ENCODE peak calls at places on chromosomes 3 and 15, in eight cellular contexts. One of them, this sample, is unnamed.

GRCh38 chr15:40052604-40053003 is 13.6 kb upstream of the SRP14 start:
- DNase-seq in T follicular helper cell: no peak
- DNase-seq in activated T-cell treated with anti-CD3 and anti-CD28 coated beads, Interleukin-2, amount 50 U/mL, for 72 hours: no peak
- DNase-seq in HCT116: no peak
- DNase-seq in activated CD4-positive, alpha-beta T cell treated with anti-CD3 and anti-CD28 coated beads, Interleukin-2, amount 50 U/mL, for 24 hours: no peak
- DNase-seq in dermis blood vessel endothelial cell: no peak
- DNase-seq in neural progenitor cell: no peak
- DNase-seq in bronchial epithelial cell: no peak
- DNase-seq in this sample: no peak

GRCh38 chr15:33226559-33227181 is 32.2 kb upstream of the FMN1 start:
- DNase-seq in T follicular helper cell: no peak
- DNase-seq in activated T-cell treated with anti-CD3 and anti-CD28 coated beads, Interleukin-2, amount 50 U/mL, for 72 hours: peak; percentile 34
- DNase-seq in HCT116: peak; percentile 70
- DNase-seq in activated CD4-positive, alpha-beta T cell treated with anti-CD3 and anti-CD28 coated beads, Interleukin-2, amount 50 U/mL, for 24 hours: peak; percentile 21
- DNase-seq in dermis blood vessel endothelial cell: peak; percentile 60
- DNase-seq in neural progenitor cell: peak; percentile 33
- DNase-seq in bronchial epithelial cell: peak; percentile 75
- DNase-seq in this sample: peak; percentile 55

GRCh38 chr3:119343719-119344118 is 49.5 kb downstream of the ARHGAP31 start:
- DNase-seq in T follicular helper cell: no peak
- DNase-seq in activated T-cell treated with anti-CD3 and anti-CD28 coated beads, Interleukin-2, amount 50 U/mL, for 72 hours: no peak
- DNase-seq in HCT116: no peak
- DNase-seq in activated CD4-positive, alpha-beta T cell treated with anti-CD3 and anti-CD28 coated beads, Interleukin-2, amount 50 U/mL, for 24 hours: no peak
- DNase-seq in dermis blood vessel endothelial cell: no peak
- DNase-seq in neural progenitor cell: no peak
- DNase-seq in bronchial epithelial cell: no peak
- DNase-seq in this sample: no peak

GRCh38 chr15:51681303-51681963 is at the start of gene SCG3:
- DNase-seq in T follicular helper cell: peak; percentile 26
- DNase-seq in activated T-cell treated with anti-CD3 and anti-CD28 coated beads, Interleukin-2, amount 50 U/mL, for 72 hours: peak; percentile 73
- DNase-seq in HCT116: peak; percentile 10
- DNase-seq in activated CD4-positive, alpha-beta T cell treated with anti-CD3 and anti-CD28 coated beads, Interleukin-2, amount 50 U/mL, for 24 hours: peak; percentile 23
- DNase-seq in dermis blood vessel endothelial cell: peak; percentile 76
- DNase-seq in neural progenitor cell: peak; percentile 97
- DNase-seq in bronchial epithelial cell: peak; percentile 73
- DNase-seq in this sample: peak; percentile 68

GRCh38 chr15:68363353-68363752 is 68.6 kb downstream of the ITGA11 start:
- DNase-seq in T follicular helper cell: no peak
- DNase-seq in activated T-cell treated with anti-CD3 and anti-CD28 coated beads, Interleukin-2, amount 50 U/mL, for 72 hours: no peak
- DNase-seq in HCT116: no peak
- DNase-seq in activated CD4-positive, alpha-beta T cell treated with anti-CD3 and anti-CD28 coated beads, Interleukin-2, amount 50 U/mL, for 24 hours: no peak
- DNase-seq in dermis blood vessel endothelial cell: no peak
- DNase-seq in neural progenitor cell: no peak
- DNase-seq in bronchial epithelial cell: no peak
- DNase-seq in this sample: no peak

GRCh38 chr15:98658831-98659699 is 10.7 kb downstream of the IGF1R start:
- DNase-seq in T follicular helper cell: peak; percentile 5
- DNase-seq in activated T-cell treated with anti-CD3 and anti-CD28 coated beads, Interleukin-2, amount 50 U/mL, for 72 hours: no peak
- DNase-seq in HCT116: peak; percentile 33
- DNase-seq in activated CD4-positive, alpha-beta T cell treated with anti-CD3 and anti-CD28 coated beads, Interleukin-2, amount 50 U/mL, for 24 hours: no peak
- DNase-seq in dermis blood vessel endothelial cell: peak; percentile 68
- DNase-seq in neural progenitor cell: peak; percentile 57
- DNase-seq in bronchial epithelial cell: peak; percentile 63
- DNase-seq in this sample: peak; percentile 53

GRCh38 chr3:108125550-108126071 is 34.8 kb upstream of the CD47 start:
- DNase-seq in T follicular helper cell: peak; percentile 56
- DNase-seq in activated T-cell treated with anti-CD3 and anti-CD28 coated beads, Interleukin-2, amount 50 U/mL, for 72 hours: peak; percentile 54
- DNase-seq in HCT116: no peak
- DNase-seq in activated CD4-positive, alpha-beta T cell treated with anti-CD3 and anti-CD28 coated beads, Interleukin-2, amount 50 U/mL, for 24 hours: peak; percentile 35
- DNase-seq in dermis blood vessel endothelial cell: peak; percentile 94
- DNase-seq in neural progenitor cell: peak; percentile 5
- DNase-seq in bronchial epithelial cell: no peak
- DNase-seq in this sample: peak; percentile 92

GRCh38 chr3:69712244-69712643 is 27.0 kb upstream of the MITF start:
- DNase-seq in T follicular helper cell: no peak
- DNase-seq in activated T-cell treated with anti-CD3 and anti-CD28 coated beads, Interleukin-2, amount 50 U/mL, for 72 hours: no peak
- DNase-seq in HCT116: no peak
- DNase-seq in activated CD4-positive, alpha-beta T cell treated with anti-CD3 and anti-CD28 coated beads, Interleukin-2, amount 50 U/mL, for 24 hours: no peak
- DNase-seq in dermis blood vessel endothelial cell: no peak
- DNase-seq in neural progenitor cell: no peak
- DNase-seq in bronchial epithelial cell: no peak
- DNase-seq in this sample: no peak

GRCh38 chr3:16148783-16149182 is 25.7 kb upstream of the GALNT15 start:
- DNase-seq in T follicular helper cell: no peak
- DNase-seq in activated T-cell treated with anti-CD3 and anti-CD28 coated beads, Interleukin-2, amount 50 U/mL, for 72 hours: no peak
- DNase-seq in HCT116: no peak
- DNase-seq in activated CD4-positive, alpha-beta T cell treated with anti-CD3 and anti-CD28 coated beads, Interleukin-2, amount 50 U/mL, for 24 hours: no peak
- DNase-seq in dermis blood vessel endothelial cell: peak; percentile 97
- DNase-seq in neural progenitor cell: no peak
- DNase-seq in bronchial epithelial cell: peak; percentile 45
- DNase-seq in this sample: peak; percentile 28

GRCh38 chr3:12752111-12752510 is 6.9 kb downstream of the TMEM40 start:
- DNase-seq in T follicular helper cell: no peak
- DNase-seq in activated T-cell treated with anti-CD3 and anti-CD28 coated beads, Interleukin-2, amount 50 U/mL, for 72 hours: no peak
- DNase-seq in HCT116: no peak
- DNase-seq in activated CD4-positive, alpha-beta T cell treated with anti-CD3 and anti-CD28 coated beads, Interleukin-2, amount 50 U/mL, for 24 hours: no peak
- DNase-seq in dermis blood vessel endothelial cell: no peak
- DNase-seq in neural progenitor cell: no peak
- DNase-seq in bronchial epithelial cell: peak; percentile 35
- DNase-seq in this sample: no peak

GRCh38 chr3:157195965-157196364 is 36.0 kb upstream of the CCNL1 start:
- DNase-seq in T follicular helper cell: no peak
- DNase-seq in activated T-cell treated with anti-CD3 and anti-CD28 coated beads, Interleukin-2, amount 50 U/mL, for 72 hours: no peak
- DNase-seq in HCT116: no peak
- DNase-seq in activated CD4-positive, alpha-beta T cell treated with anti-CD3 and anti-CD28 coated beads, Interleukin-2, amount 50 U/mL, for 24 hours: no peak
- DNase-seq in dermis blood vessel endothelial cell: no peak
- DNase-seq in neural progenitor cell: no peak
- DNase-seq in bronchial epithelial cell: no peak
- DNase-seq in this sample: no peak

GRCh38 chr3:127408022-127408683 is 120.3 kb upstream of the PRR20G start:
- DNase-seq in T follicular helper cell: no peak
- DNase-seq in activated T-cell treated with anti-CD3 and anti-CD28 coated beads, Interleukin-2, amount 50 U/mL, for 72 hours: no peak
- DNase-seq in HCT116: no peak
- DNase-seq in activated CD4-positive, alpha-beta T cell treated with anti-CD3 and anti-CD28 coated beads, Interleukin-2, amount 50 U/mL, for 24 hours: no peak
- DNase-seq in dermis blood vessel endothelial cell: no peak
- DNase-seq in neural progenitor cell: no peak
- DNase-seq in bronchial epithelial cell: no peak
- DNase-seq in this sample: no peak

GRCh38 chr3:63975705-63976104 is 47.6 kb downstream of the PSMD6 start:
- DNase-seq in T follicular helper cell: no peak
- DNase-seq in activated T-cell treated with anti-CD3 and anti-CD28 coated beads, Interleukin-2, amount 50 U/mL, for 72 hours: no peak
- DNase-seq in HCT116: no peak
- DNase-seq in activated CD4-positive, alpha-beta T cell treated with anti-CD3 and anti-CD28 coated beads, Interleukin-2, amount 50 U/mL, for 24 hours: no peak
- DNase-seq in dermis blood vessel endothelial cell: peak; percentile 23
- DNase-seq in neural progenitor cell: no peak
- DNase-seq in bronchial epithelial cell: peak; percentile 95
- DNase-seq in this sample: peak; percentile 46

GRCh38 chr3:182618085-182618732 is 175.1 kb upstream of the ATP11B start:
- DNase-seq in T follicular helper cell: no peak
- DNase-seq in activated T-cell treated with anti-CD3 and anti-CD28 coated beads, Interleukin-2, amount 50 U/mL, for 72 hours: no peak
- DNase-seq in HCT116: no peak
- DNase-seq in activated CD4-positive, alpha-beta T cell treated with anti-CD3 and anti-CD28 coated beads, Interleukin-2, amount 50 U/mL, for 24 hours: no peak
- DNase-seq in dermis blood vessel endothelial cell: peak; percentile 13
- DNase-seq in neural progenitor cell: peak; percentile 79
- DNase-seq in bronchial epithelial cell: peak; percentile 59
- DNase-seq in this sample: peak; percentile 2

GRCh38 chr3:12557472-12558105 is 702 bp downstream of the MKRN2 start:
- DNase-seq in T follicular helper cell: no peak
- DNase-seq in activated T-cell treated with anti-CD3 and anti-CD28 coated beads, Interleukin-2, amount 50 U/mL, for 72 hours: no peak
- DNase-seq in HCT116: no peak
- DNase-seq in activated CD4-positive, alpha-beta T cell treated with anti-CD3 and anti-CD28 coated beads, Interleukin-2, amount 50 U/mL, for 24 hours: no peak
- DNase-seq in dermis blood vessel endothelial cell: no peak
- DNase-seq in neural progenitor cell: no peak
- DNase-seq in bronchial epithelial cell: peak; percentile 61
- DNase-seq in this sample: no peak

GRCh38 chr3:78707616-78708015 is 1060.2 kb downstream of the ROBO1 start:
- DNase-seq in T follicular helper cell: no peak
- DNase-seq in activated T-cell treated with anti-CD3 and anti-CD28 coated beads, Interleukin-2, amount 50 U/mL, for 72 hours: no peak
- DNase-seq in HCT116: no peak
- DNase-seq in activated CD4-positive, alpha-beta T cell treated with anti-CD3 and anti-CD28 coated beads, Interleukin-2, amount 50 U/mL, for 24 hours: no peak
- DNase-seq in dermis blood vessel endothelial cell: no peak
- DNase-seq in neural progenitor cell: no peak
- DNase-seq in bronchial epithelial cell: no peak
- DNase-seq in this sample: no peak

GRCh38 chr3:172174396-172175253 is 135.2 kb downstream of the FNDC3B start:
- DNase-seq in T follicular helper cell: no peak
- DNase-seq in activated T-cell treated with anti-CD3 and anti-CD28 coated beads, Interleukin-2, amount 50 U/mL, for 72 hours: no peak
- DNase-seq in HCT116: no peak
- DNase-seq in activated CD4-positive, alpha-beta T cell treated with anti-CD3 and anti-CD28 coated beads, Interleukin-2, amount 50 U/mL, for 24 hours: no peak
- DNase-seq in dermis blood vessel endothelial cell: peak; percentile 49
- DNase-seq in neural progenitor cell: peak; percentile 28
- DNase-seq in bronchial epithelial cell: no peak
- DNase-seq in this sample: peak; percentile 25

GRCh38 chr3:50189274-50189673 is 2.1 kb upstream of the GNAT1 start:
- DNase-seq in T follicular helper cell: no peak
- DNase-seq in activated T-cell treated with anti-CD3 and anti-CD28 coated beads, Interleukin-2, amount 50 U/mL, for 72 hours: peak; percentile 60
- DNase-seq in HCT116: peak; percentile 40
- DNase-seq in activated CD4-positive, alpha-beta T cell treated with anti-CD3 and anti-CD28 coated beads, Interleukin-2, amount 50 U/mL, for 24 hours: no peak
- DNase-seq in dermis blood vessel endothelial cell: peak; percentile 91
- DNase-seq in neural progenitor cell: peak; percentile 89
- DNase-seq in bronchial epithelial cell: peak; percentile 67
- DNase-seq in this sample: peak; percentile 74

GRCh38 chr15:76149291-76149910 is 89.6 kb downstream of the TMEM266 start:
- DNase-seq in T follicular helper cell: no peak
- DNase-seq in activated T-cell treated with anti-CD3 and anti-CD28 coated beads, Interleukin-2, amount 50 U/mL, for 72 hours: no peak
- DNase-seq in HCT116: no peak
- DNase-seq in activated CD4-positive, alpha-beta T cell treated with anti-CD3 and anti-CD28 coated beads, Interleukin-2, amount 50 U/mL, for 24 hours: no peak
- DNase-seq in dermis blood vessel endothelial cell: no peak
- DNase-seq in neural progenitor cell: no peak
- DNase-seq in bronchial epithelial cell: no peak
- DNase-seq in this sample: no peak

GRCh38 chr3:185645596-185646381 is 59.7 kb downstream of the SENP2 start:
- DNase-seq in T follicular helper cell: no peak
- DNase-seq in activated T-cell treated with anti-CD3 and anti-CD28 coated beads, Interleukin-2, amount 50 U/mL, for 72 hours: no peak
- DNase-seq in HCT116: no peak
- DNase-seq in activated CD4-positive, alpha-beta T cell treated with anti-CD3 and anti-CD28 coated beads, Interleukin-2, amount 50 U/mL, for 24 hours: no peak
- DNase-seq in dermis blood vessel endothelial cell: no peak
- DNase-seq in neural progenitor cell: peak; percentile 48
- DNase-seq in bronchial epithelial cell: no peak
- DNase-seq in this sample: no peak

GRCh38 chr3:192106528-192106927 is 620.8 kb downstream of the FGF12 start:
- DNase-seq in T follicular helper cell: no peak
- DNase-seq in activated T-cell treated with anti-CD3 and anti-CD28 coated beads, Interleukin-2, amount 50 U/mL, for 72 hours: no peak
- DNase-seq in HCT116: no peak
- DNase-seq in activated CD4-positive, alpha-beta T cell treated with anti-CD3 and anti-CD28 coated beads, Interleukin-2, amount 50 U/mL, for 24 hours: no peak
- DNase-seq in dermis blood vessel endothelial cell: no peak
- DNase-seq in neural progenitor cell: peak; percentile 3
- DNase-seq in bronchial epithelial cell: no peak
- DNase-seq in this sample: no peak

GRCh38 chr3:66483006-66483928 is 17.6 kb downstream of the LRIG1 start:
- DNase-seq in T follicular helper cell: no peak
- DNase-seq in activated T-cell treated with anti-CD3 and anti-CD28 coated beads, Interleukin-2, amount 50 U/mL, for 72 hours: no peak
- DNase-seq in HCT116: no peak
- DNase-seq in activated CD4-positive, alpha-beta T cell treated with anti-CD3 and anti-CD28 coated beads, Interleukin-2, amount 50 U/mL, for 24 hours: no peak
- DNase-seq in dermis blood vessel endothelial cell: peak; percentile 35
- DNase-seq in neural progenitor cell: peak; percentile 45
- DNase-seq in bronchial epithelial cell: no peak
- DNase-seq in this sample: no peak

GRCh38 chr3:33131328-33132018 is 17.7 kb downstream of the CRTAP start:
- DNase-seq in T follicular helper cell: no peak
- DNase-seq in activated T-cell treated with anti-CD3 and anti-CD28 coated beads, Interleukin-2, amount 50 U/mL, for 72 hours: peak; percentile 29
- DNase-seq in HCT116: peak; percentile 44
- DNase-seq in activated CD4-positive, alpha-beta T cell treated with anti-CD3 and anti-CD28 coated beads, Interleukin-2, amount 50 U/mL, for 24 hours: no peak
- DNase-seq in dermis blood vessel endothelial cell: peak; percentile 89
- DNase-seq in neural progenitor cell: peak; percentile 83
- DNase-seq in bronchial epithelial cell: peak; percentile 66
- DNase-seq in this sample: peak; percentile 62

GRCh38 chr3:72872183-72872582 is 15.7 kb upstream of the GXYLT2 start:
- DNase-seq in T follicular helper cell: no peak
- DNase-seq in activated T-cell treated with anti-CD3 and anti-CD28 coated beads, Interleukin-2, amount 50 U/mL, for 72 hours: no peak
- DNase-seq in HCT116: no peak
- DNase-seq in activated CD4-positive, alpha-beta T cell treated with anti-CD3 and anti-CD28 coated beads, Interleukin-2, amount 50 U/mL, for 24 hours: no peak
- DNase-seq in dermis blood vessel endothelial cell: no peak
- DNase-seq in neural progenitor cell: no peak
- DNase-seq in bronchial epithelial cell: no peak
- DNase-seq in this sample: no peak

GRCh38 chr3:129162729-129163579 is 2.1 kb upstream of the ISY1 start:
- DNase-seq in T follicular helper cell: no peak
- DNase-seq in activated T-cell treated with anti-CD3 and anti-CD28 coated beads, Interleukin-2, amount 50 U/mL, for 72 hours: no peak
- DNase-seq in HCT116: no peak
- DNase-seq in activated CD4-positive, alpha-beta T cell treated with anti-CD3 and anti-CD28 coated beads, Interleukin-2, amount 50 U/mL, for 24 hours: no peak
- DNase-seq in dermis blood vessel endothelial cell: peak; percentile 22
- DNase-seq in neural progenitor cell: peak; percentile 51
- DNase-seq in bronchial epithelial cell: no peak
- DNase-seq in this sample: no peak

GRCh38 chr15:90545095-90545494 is 15.4 kb downstream of the CRTC3 start:
- DNase-seq in T follicular helper cell: no peak
- DNase-seq in activated T-cell treated with anti-CD3 and anti-CD28 coated beads, Interleukin-2, amount 50 U/mL, for 72 hours: no peak
- DNase-seq in HCT116: no peak
- DNase-seq in activated CD4-positive, alpha-beta T cell treated with anti-CD3 and anti-CD28 coated beads, Interleukin-2, amount 50 U/mL, for 24 hours: no peak
- DNase-seq in dermis blood vessel endothelial cell: peak; percentile 71
- DNase-seq in neural progenitor cell: no peak
- DNase-seq in bronchial epithelial cell: no peak
- DNase-seq in this sample: peak; percentile 43

This sample was measured in dermis microvascular lymphatic vessel endothelial cell.